ENCODE peak calls at places on chromosomes 4 and X, in ten cellular contexts. G, T, I, J, Q, C, L, W, K and N are unnamed samples.

GRCh38 chr4:138311771-138312535 is 69.8 kb upstream of the SLC7A11 start:
- DNase-seq in Q (no peak), L (no peak), J (no peak), G (no peak), W (no peak), K (peak; percentile 28), C (no peak), T (no peak), I (no peak), N (no peak)

GRCh38 chr4:2126309-2127043 is 67.3 kb downstream of the NAT8L start:
- DNase-seq in J (no peak), K (no peak), C (no peak), I (no peak), Q (no peak), W (no peak), L (no peak), G (no peak), T (no peak), N (no peak)

GRCh38 chrX:19448077-19448476 is 67.2 kb downstream of the MAP3K15 start:
- DNase-seq in J (no peak), K (no peak), T (no peak), G (no peak), I (no peak), W (no peak), L (no peak), C (no peak), Q (no peak), N (no peak)

GRCh38 chrX:119040432-119040831 is 32.4 kb upstream of the CT47C1 start:
- DNase-seq in K (no peak), I (no peak), Q (no peak), T (no peak), C (no peak), G (no peak), J (no peak), L (no peak), W (no peak), N (no peak)

GRCh38 chrX:69120476-69120875 is 44.8 kb downstream of the PJA1 start:
- DNase-seq in Q (no peak), K (no peak), J (no peak), T (no peak), L (no peak), W (no peak), G (no peak), C (no peak), I (no peak), N (no peak)

GRCh38 chr4:24070117-24070516 is 180.3 kb upstream of the PPARGC1A start:
- DNase-seq in T (no peak), G (no peak), J (no peak), I (no peak), K (peak; percentile 96), Q (peak; percentile 86), L (no peak), C (no peak), W (no peak), N (no peak)

GRCh38 chrX:54024350-54024749 is 19.9 kb downstream of the PHF8 start:
- DNase-seq in G (no peak), C (no peak), Q (no peak), L (no peak), I (no peak), J (no peak), K (no peak), T (no peak), W (no peak), N (no peak)

GRCh38 chrX:53319614-53320542 is 38.5 kb upstream of the IQSEC2 start:
- DNase-seq in G (no peak), K (no peak), I (no peak), L (no peak), Q (no peak), T (no peak), J (no peak), C (no peak), W (no peak), N (peak; percentile 60)

GRCh38 chrX:30971761-30972603 is 82.9 kb upstream of the TAB3 start:
- DNase-seq in I (no peak), C (peak; percentile 6), K (peak; percentile 45), T (peak; percentile 9), G (no peak), J (peak; percentile 20), Q (peak; percentile 29), L (peak; percentile 14), W (peak; percentile 35), N (no peak)

GRCh38 chr4:144615182-144615581 is 30.8 kb upstream of the HHIP start:
- DNase-seq in K (peak; percentile 60), J (no peak), C (no peak), I (no peak), Q (peak; percentile 2), T (no peak), L (no peak), G (no peak), W (no peak), N (no peak)

GRCh38 chr4:168631241-168632151 is 134.6 kb downstream of the PALLD start:
- DNase-seq in G (no peak), T (peak; percentile 83), I (peak; percentile 73), C (peak; percentile 57), K (peak; percentile 55), L (no peak), J (peak; percentile 58), Q (peak; percentile 80), W (peak; percentile 69), N (no peak)

GRCh38 chr4:71772592-71772991 is 11.3 kb downstream of the GC start:
- DNase-seq in Q (no peak), K (no peak), J (no peak), W (no peak), L (no peak), G (no peak), T (no peak), C (no peak), I (no peak), N (no peak)

GRCh38 chr4:37244583-37245390 is at the start of gene NWD2:
- DNase-seq in K (no peak), I (no peak), G (no peak), W (no peak), T (peak; percentile 51), Q (peak; percentile 8), L (no peak), C (no peak), J (peak; percentile 18), N (no peak)

GRCh38 chr4:66590488-66591215 is 920.4 kb upstream of the EPHA5 start:
- DNase-seq in W (no peak), K (peak; percentile 3), T (no peak), J (no peak), Q (no peak), I (no peak), G (no peak), C (no peak), L (no peak), N (no peak)

GRCh38 chr4:5772528-5773270 is 61.7 kb downstream of the EVC start:
- DNase-seq in K (no peak), L (no peak), C (no peak), W (no peak), J (no peak), I (no peak), G (no peak), Q (no peak), T (no peak), N (no peak)

GRCh38 chrX:150577174-150577573 is 8.8 kb downstream of the MTM1 start:
- DNase-seq in W (no peak), Q (no peak), C (no peak), L (no peak), J (no peak), T (no peak), I (no peak), G (no peak), K (no peak), N (no peak)
- H3K4me1 ChIP-seq in W (peaks cover 63% of the 10 kb centered on the region), Q (peaks cover 2% of the 10 kb centered on the region), C (peaks cover 46% of the 10 kb centered on the region), L (peaks cover 2% of the 10 kb centered on the region), J (no peaks in the 10 kb centered on the region), T (no peaks in the 10 kb centered on the region), I (no peaks in the 10 kb centered on the region), G (peaks cover 70% of the 10 kb centered on the region), K (peaks cover 6% of the 10 kb centered on the region), N (no peaks in the 10 kb centered on the region)

DNA sequence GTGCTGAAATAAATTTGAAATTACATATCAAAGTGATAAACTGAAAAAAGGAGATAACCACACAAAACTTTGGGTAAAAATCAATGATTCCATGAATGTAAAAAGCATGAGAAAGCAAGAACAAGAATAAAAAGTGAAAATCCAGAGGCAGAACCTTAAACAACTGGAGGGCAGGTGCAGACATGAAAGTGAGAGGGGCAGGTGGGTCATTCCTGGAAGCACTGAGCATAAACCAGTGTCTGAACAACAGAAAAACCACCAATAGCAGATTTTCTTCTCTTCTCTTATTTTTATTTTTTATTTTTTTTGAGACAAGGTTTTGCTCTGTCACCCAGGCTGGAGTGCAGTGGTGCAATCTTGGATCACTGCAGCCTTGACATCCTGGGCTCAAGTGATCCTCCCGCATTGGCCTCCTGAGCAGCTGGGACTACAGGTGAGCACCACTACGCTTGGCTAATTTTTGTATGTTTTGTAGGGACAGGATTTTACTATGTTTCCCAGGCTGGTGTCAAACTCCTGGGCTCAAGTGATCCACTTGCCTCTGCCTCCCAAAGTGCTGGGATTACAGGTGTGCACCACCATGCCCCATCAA is 46.8 kb upstream of the GPR78 start:
- DNase-seq in K (no peak), Q (no peak), C (no peak), G (no peak), T (no peak), J (no peak), W (no peak), L (no peak), I (peak; percentile 1), N (no peak)
- H3K4me1 ChIP-seq in K (peaks cover 8% of the 10 kb centered on the region), Q (peaks cover 11% of the 10 kb centered on the region), C (peaks cover 8% of the 10 kb centered on the region), G (peaks cover 55% of the 10 kb centered on the region), T (no peaks in the 10 kb centered on the region), J (peaks cover 11% of the 10 kb centered on the region), W (peaks cover 45% of the 10 kb centered on the region), L (no peaks in the 10 kb centered on the region), I (no peaks in the 10 kb centered on the region), N (no peaks in the 10 kb centered on the region)

DNA sequence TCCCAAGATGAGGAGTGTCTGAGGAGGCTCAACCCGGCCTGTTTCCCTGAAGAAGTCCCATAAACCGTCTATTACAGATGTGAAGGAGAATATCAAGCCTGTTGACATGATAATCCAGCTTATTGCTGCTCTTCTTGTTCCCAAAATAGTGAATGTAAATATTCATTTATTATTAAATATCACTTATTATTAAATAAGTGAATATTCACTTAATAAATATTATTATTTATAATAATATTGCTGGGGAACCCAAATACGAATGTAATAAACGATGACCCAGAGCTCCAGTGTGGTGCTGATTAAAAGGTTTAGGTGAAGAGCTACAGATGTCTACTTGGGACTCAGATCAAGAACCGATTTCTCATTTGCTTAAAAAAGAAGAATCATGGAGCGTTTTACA is 23.8 kb upstream of the SORBS2 start:
- DNase-seq in I (no peak), J (no peak), T (no peak), W (no peak), C (no peak), K (no peak), G (no peak), L (no peak), Q (no peak), N (no peak)
- H3K4me1 ChIP-seq in I (no peaks in the 10 kb centered on the region), J (peaks cover 37% of the 10 kb centered on the region), T (peaks cover 28% of the 10 kb centered on the region), W (peaks cover 57% of the 10 kb centered on the region), C (peaks cover 34% of the 10 kb centered on the region), K (peaks cover 24% of the 10 kb centered on the region), G (peaks cover 31% of the 10 kb centered on the region), L (no peaks in the 10 kb centered on the region), Q (peaks cover 18% of the 10 kb centered on the region), N (peaks cover 42% of the 10 kb centered on the region)

DNA sequence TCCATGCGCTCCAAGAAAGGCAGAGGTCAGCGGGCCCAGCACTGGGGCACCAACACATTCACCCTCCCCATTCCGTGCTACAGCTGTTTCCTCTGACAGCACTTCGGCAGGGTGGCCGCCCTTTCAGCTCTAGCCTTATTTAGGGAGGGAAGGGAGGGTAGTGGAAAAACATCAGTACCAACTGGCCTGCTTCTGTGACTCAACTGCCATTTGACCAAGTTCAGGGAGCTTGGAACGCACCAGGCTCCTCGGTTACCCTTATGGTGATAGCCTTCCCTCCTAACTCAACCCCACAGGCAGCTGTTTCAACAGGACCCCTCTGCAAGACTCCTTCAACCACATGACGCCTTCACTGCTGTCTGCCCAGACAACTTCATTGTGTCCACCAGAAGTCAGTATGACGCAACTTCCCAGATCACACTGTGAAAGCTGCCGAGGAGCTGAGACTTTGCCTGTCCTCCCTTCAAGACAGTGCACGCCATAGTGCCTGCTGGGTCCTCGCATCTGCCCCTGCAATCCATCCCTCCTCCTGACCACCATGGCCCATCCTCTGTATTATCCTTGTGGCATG is 132.2 kb downstream of the AFAP1 start:
- DNase-seq in Q (peak; percentile 66), I (no peak), T (no peak), J (no peak), C (peak; percentile 65), L (no peak), G (no peak), K (no peak), W (no peak), N (no peak)
- H3K4me1 ChIP-seq in Q (peaks cover 48% of the 10 kb centered on the region), I (no peaks in the 10 kb centered on the region), T (peaks cover 32% of the 10 kb centered on the region), J (peaks cover 6% of the 10 kb centered on the region), C (peaks cover 41% of the 10 kb centered on the region), L (no peaks in the 10 kb centered on the region), G (peaks cover 80% of the 10 kb centered on the region), K (peaks cover 50% of the 10 kb centered on the region), W (peaks cover 88% of the 10 kb centered on the region), N (peaks cover 30% of the 10 kb centered on the region)